ENCODE peak calls at places on chromosome 14, in five cellular contexts. R is H9, W is mesendoderm, U is H1, I is mesenchymal stem cell. Q is an unnamed sample.

GRCh38 chr14:99619873-99620834 is 16.1 kb upstream of the CCDC85C start:
- DNase-seq in R (peak; percentile 26), W (peak; percentile 45), U (no peak), I (peak; percentile 56), Q (no peak)

GRCh38 chr14:66709292-66709691 is 201.3 kb downstream of the GPHN start:
- DNase-seq in U (no peak), W (no peak), R (no peak), I (no peak), Q (no peak)

GRCh38 chr14:102952276-102952675 is 29.8 kb downstream of the AMN start:
- DNase-seq in I (no peak), W (no peak), R (no peak), U (no peak), Q (no peak)

GRCh38 chr14:35159742-35160409 is 37.5 kb downstream of the PRORP start:
- DNase-seq in I (peak; percentile 97), U (no peak), R (no peak), W (no peak), Q (no peak)

GRCh38 chr14:91830777-91831176 is 36.6 kb downstream of the TC2N start:
- DNase-seq in R (peak; percentile 56), U (peak; percentile 33), I (no peak), W (peak; percentile 54), Q (no peak)

GRCh38 chr14:103204852-103205540 is 81.7 kb downstream of the TNFAIP2 start:
- DNase-seq in I (no peak), U (no peak), R (no peak), W (peak; percentile 60), Q (no peak)

GRCh38 chr14:22829661-22830328 is at the start of gene MRPL52:
- DNase-seq in R (peak; percentile 83), W (peak; percentile 91), U (no peak), I (peak; percentile 88), Q (no peak)

GRCh38 chr14:103711516-103712431 is 3.5 kb downstream of the XRCC3 start:
- DNase-seq in W (no peak), I (no peak), U (no peak), R (no peak), Q (no peak)

GRCh38 chr14:78486081-78486480 is 315.9 kb downstream of the NRXN3 start:
- DNase-seq in W (peak; percentile 88), U (peak; percentile 9), R (peak; percentile 31), I (no peak), Q (no peak)

GRCh38 chr14:99654235-99655000 is 9.5 kb downstream of the HHIPL1 start:
- DNase-seq in R (no peak), U (no peak), W (no peak), I (peak; percentile 61), Q (no peak)

GRCh38 chr14:89060191-89060590 is 235.7 kb downstream of the TTC8 start:
- DNase-seq in R (no peak), W (no peak), U (no peak), I (no peak), Q (no peak)

GRCh38 chr14:61125314-61126082 is 144.5 kb downstream of the SLC38A6 start:
- DNase-seq in R (no peak), U (no peak), I (no peak), W (no peak), Q (no peak)

GRCh38 chr14:94322648-94323570 is at the start of gene SERPINA6:
- DNase-seq in R (no peak), I (no peak), U (no peak), W (no peak), Q (no peak)

GRCh38 chr14:87899228-87899627 is 93.8 kb downstream of the GALC start:
- DNase-seq in U (no peak), W (no peak), R (no peak), I (no peak), Q (no peak)

GRCh38 chr14:20440882-20441281 is 4.9 kb upstream of the KLHL33 start:
- DNase-seq in I (no peak), R (no peak), U (no peak), W (no peak), Q (no peak)

GRCh38 chr14:32560213-32560857 is 231.2 kb downstream of the AKAP6 start:
- DNase-seq in R (peak; percentile 63), I (peak; percentile 85), W (peak; percentile 85), U (no peak), Q (peak; percentile 59)

DNA sequence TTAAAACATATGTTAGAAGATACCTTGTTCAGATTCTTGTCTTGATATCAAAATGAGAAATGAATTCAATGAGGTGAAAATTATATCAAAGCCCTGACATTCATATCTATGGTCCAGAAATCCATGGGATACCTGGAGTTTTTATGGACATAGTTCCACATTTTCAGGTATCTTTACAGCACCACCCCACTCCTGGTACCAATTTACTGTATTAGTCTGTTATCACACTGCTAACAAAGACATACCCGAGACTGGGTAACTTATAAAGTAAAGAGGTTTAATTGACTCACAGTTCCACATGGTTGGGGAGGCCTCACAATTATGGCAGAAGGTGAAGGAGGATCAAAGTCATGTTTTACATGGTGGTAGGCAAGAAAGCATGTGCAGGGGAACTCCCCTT is 361.5 kb downstream of the PRKD1 start:
- DNase-seq in U (no peak), I (no peak), R (no peak), W (no peak), Q (no peak)
- H2AK5ac ChIP-seq in U (no peak overlapping the region), I (no peak overlapping the region), R (no peak overlapping the region), W (no peak overlapping the region), Q (no peak overlapping the region)

GRCh38 chr14:105173901-105174894 is 5.6 kb upstream of the JAG2 start:
- DNase-seq in U (no peak), R (no peak), W (no peak), I (no peak), Q (no peak)

GRCh38 chr14:105171004-105171673 is 2.6 kb upstream of the JAG2 start:
- DNase-seq in I (no peak), R (no peak), W (no peak), U (no peak), Q (no peak)

GRCh38 chr14:105169776-105170655 is 1.4 kb upstream of the JAG2 start:
- DNase-seq in I (no peak), W (no peak), R (no peak), U (no peak), Q (no peak)

GRCh38 chr14:105173145-105173544 is 4.6 kb upstream of the JAG2 start:
- DNase-seq in I (no peak), U (no peak), W (no peak), R (no peak), Q (no peak)

DNA sequence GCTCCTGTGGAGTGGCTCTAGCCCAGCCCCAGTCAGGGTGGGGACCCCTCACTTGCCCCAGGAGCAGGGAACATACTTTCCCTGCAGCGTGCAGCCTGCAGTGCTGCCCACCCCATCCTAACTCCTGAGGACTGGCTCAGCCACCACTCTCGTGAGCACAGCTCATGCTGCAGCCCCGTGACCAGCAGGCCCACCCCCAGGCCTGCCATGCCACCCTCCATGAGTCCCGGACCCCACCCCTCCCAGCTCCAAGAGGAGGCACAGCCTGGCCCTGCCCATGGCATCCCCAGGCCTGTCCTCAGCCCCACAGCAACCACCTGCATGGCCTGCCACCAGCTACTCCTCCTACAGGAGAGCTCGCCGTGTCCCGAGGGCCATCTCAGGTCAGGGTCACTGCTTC is 3.9 kb upstream of the JAG2 start:
- DNase-seq in U (no peak), R (no peak), I (no peak), W (no peak), Q (no peak)
- H2BK120ac ChIP-seq in U (no peak overlapping the region), R (no peak overlapping the region), I (no peak overlapping the region), W (no peak overlapping the region), Q (no peak overlapping the region)

DNA sequence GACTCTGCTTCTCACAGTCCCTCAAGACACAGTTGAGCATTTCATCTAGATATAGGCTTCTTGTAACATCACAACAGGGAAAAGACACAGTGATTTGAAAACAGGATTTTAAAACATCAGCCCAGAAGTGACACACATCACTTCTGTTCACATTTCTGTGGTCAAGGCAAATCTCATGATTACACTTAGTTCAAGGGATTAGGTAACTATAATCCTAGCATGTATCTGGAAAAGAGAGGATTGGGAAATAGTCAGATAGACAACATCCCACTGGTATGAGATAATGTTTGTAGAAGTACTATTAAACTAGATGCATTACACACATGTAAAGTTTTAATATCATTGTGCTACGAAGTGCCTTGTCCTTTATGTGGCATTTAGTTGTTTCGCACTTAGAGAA is 252.6 kb upstream of the PRKD1 start:
- DNase-seq in R (no peak), U (no peak), I (peak; percentile 25), W (no peak), Q (no peak)
- H3K4ac ChIP-seq in R (no peak overlapping the region), U (no peak overlapping the region), I (no peak overlapping the region), W (no peak overlapping the region), Q (no peak overlapping the region)

DNA sequence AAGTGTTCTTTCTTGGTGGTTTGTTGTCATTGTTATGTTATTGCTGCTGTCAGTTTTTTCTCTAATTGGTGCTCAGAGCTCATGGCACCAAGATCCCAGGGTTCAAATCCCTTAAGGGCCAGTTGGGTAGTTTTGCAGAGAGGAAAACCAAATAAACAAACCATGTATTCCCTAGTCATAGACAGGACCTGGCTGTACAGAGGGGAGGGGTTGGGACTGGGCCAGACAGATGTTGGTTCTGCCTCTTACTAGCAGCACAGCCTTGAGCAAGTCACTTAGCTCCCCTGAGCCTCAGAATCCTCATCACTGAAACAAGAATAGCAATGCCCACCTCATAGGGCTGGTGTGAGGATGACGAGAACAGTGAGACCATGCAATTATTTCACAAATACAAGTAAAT is 53.4 kb downstream of the LTBP2 start:
- DNase-seq in I (no peak), W (no peak), U (no peak), R (no peak), Q (no peak)
- H2AK5ac ChIP-seq in I (no peak overlapping the region), W (no peak overlapping the region), U (no peak overlapping the region), R (no peak overlapping the region), Q (no peak overlapping the region)

GRCh38 chr14:51328942-51329350 is 88.9 kb downstream of the TMX1 start:
- DNase-seq in W (no peak), U (no peak), R (no peak), I (peak; percentile 33), Q (no peak)

GRCh38 chr14:51327376-51327775 is 87.3 kb downstream of the TMX1 start:
- DNase-seq in U (no peak), W (no peak), I (peak; percentile 57), R (no peak), Q (no peak)

GRCh38 chr14:51323492-51323891 is 83.4 kb downstream of the TMX1 start:
- DNase-seq in U (no peak), R (no peak), W (no peak), I (no peak), Q (no peak)

GRCh38 chr14:51331651-51332367 is 91.8 kb downstream of the TMX1 start:
- DNase-seq in R (no peak), I (peak; percentile 48), U (no peak), W (no peak), Q (no peak)

DNA sequence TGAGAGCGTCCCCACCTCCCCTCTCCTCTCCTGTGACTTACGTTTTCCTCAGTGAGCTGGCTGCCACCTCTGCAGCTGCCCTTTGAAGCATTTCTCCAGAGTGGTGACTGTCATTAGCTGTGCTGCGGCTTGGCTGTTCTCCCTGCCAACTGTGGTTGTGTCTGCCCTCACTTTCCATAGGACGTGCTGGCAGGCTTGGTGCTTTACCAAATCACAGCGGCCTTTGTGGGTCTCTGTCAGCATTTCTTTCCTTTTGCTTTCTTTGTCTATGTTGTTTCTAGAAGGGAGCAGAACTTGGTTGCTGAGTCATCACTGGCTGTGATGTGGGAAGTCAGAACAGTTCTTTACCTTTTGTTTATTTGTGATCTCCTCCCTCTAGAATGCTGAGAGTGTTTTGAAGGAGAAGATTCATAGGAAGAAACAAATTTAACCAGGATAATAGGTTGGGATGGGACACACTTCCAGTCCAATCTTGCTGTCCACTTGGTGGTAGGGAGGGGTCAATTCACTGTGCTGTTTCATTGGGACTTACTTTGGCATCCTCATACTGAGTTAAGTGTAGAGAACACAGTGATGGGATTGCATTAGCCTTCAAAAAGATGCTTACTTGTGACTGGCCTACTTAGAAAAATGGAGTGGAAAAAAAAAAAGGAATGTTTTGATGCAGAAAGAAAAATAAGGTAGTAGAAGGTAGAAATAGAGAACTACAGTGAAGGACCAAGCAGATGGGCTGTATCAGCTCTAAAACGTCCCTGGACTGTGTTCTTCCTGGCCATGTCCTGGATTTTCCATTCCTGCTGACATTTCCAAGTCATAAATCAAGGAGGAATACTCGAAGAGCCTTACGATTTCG is 88.3 kb downstream of the TMX1 start:
- DNase-seq in W (peak; percentile 25), U (no peak), R (no peak), I (peak; percentile 77), Q (no peak)
- H2BK120ac ChIP-seq in W (no peak overlapping the region), U (no peak overlapping the region), R (no peak overlapping the region), I (no peak overlapping the region), Q (no peak overlapping the region)

Q was measured in neuronal stem cell.